ENCODE peak calls at places on chromosomes 1 and 21, in five cellular contexts. W, E, V, Q and X are unnamed samples.
A peak's percentile ranks its signal among the peaks of the same experiment; 100 is the strongest.

GRCh38 chr1:93177991-93178390 is 2.2 kb downstream of the TMED5 start:
- DNase-seq in V (no peak), W (no peak), Q (no peak), E (no peak), X (peak; percentile 11)

GRCh38 chr1:6298940-6299465 is 38.1 kb upstream of the GPR153 start:
- DNase-seq in Q (no peak), E (no peak), W (no peak), V (no peak), X (no peak)

GRCh38 chr1:55426619-55427018 is 211.5 kb upstream of the USP24 start:
- DNase-seq in W (no peak), Q (no peak), V (no peak), E (no peak), X (no peak)

GRCh38 chr1:193569696-193570269 is 383.4 kb upstream of the B3GALT2 start:
- DNase-seq in E (no peak), V (no peak), Q (no peak), W (no peak), X (peak; percentile 58)

GRCh38 chr1:87151500-87152421 is 176.9 kb upstream of the LMO4 start:
- DNase-seq in W (peak; percentile 78), Q (no peak), E (no peak), V (peak; percentile 21), X (peak; percentile 46)

GRCh38 chr1:2318294-2319278 is 72.8 kb downstream of the MORN1 start:
- DNase-seq in V (no peak), E (no peak), W (no peak), Q (no peak), X (no peak)

GRCh38 chr1:29044010-29044409 is 79.7 kb downstream of the TMEM200B start:
- DNase-seq in V (no peak), E (no peak), Q (no peak), W (no peak), X (no peak)

GRCh38 chr21:26165331-26165730 is 5.2 kb downstream of the APP start:
- DNase-seq in V (no peak), E (no peak), Q (no peak), W (no peak), X (peak; percentile 21)

GRCh38 chr1:4170548-4170947 is 270.5 kb upstream of the C1orf174 start:
- DNase-seq in E (no peak), V (no peak), W (no peak), Q (no peak), X (no peak)

GRCh38 chr21:39073717-39074116 is 109.5 kb downstream of the PSMG1 start:
- DNase-seq in E (no peak), W (no peak), Q (peak; percentile 61), V (no peak), X (no peak)

GRCh38 chr1:29651684-29652665 is 415.7 kb downstream of the PTPRU start:
- DNase-seq in E (no peak), W (no peak), V (no peak), Q (no peak), X (no peak)

GRCh38 chr1:30111431-30111830 is 612.0 kb downstream of the MATN1 start:
- DNase-seq in W (peak; percentile 27), E (peak; percentile 2), Q (peak; percentile 34), V (no peak), X (no peak)

GRCh38 chr1:221794079-221794670 is 52.3 kb upstream of the DUSP10 start:
- DNase-seq in E (no peak), V (no peak), W (no peak), Q (no peak), X (peak; percentile 36)